ENCODE peak calls at places on chromosomes 11 and 22, in ten cellular contexts. O, R, I, S, D, A, G, P, X and H are unnamed samples.

GRCh38 chr22:32628626-32629587 is 154.3 kb downstream of the FBXO7 start:
- DNase-seq in G (no peak), P (no peak), X (no peak), D (no peak), A (no peak), S (no peak), R (no peak), I (no peak), O (no peak), H (peak)

GRCh38 chr11:35274909-35275807 is 136.2 kb downstream of the CD44 start:
- DNase-seq in A (no peak), G (peak), O (peak), P (no peak), S (no peak), D (peak), R (no peak), X (peak), I (peak), H (peak)

GRCh38 chr11:47943721-47944554 is 36.4 kb upstream of the PTPRJ start:
- DNase-seq in P (no peak), O (no peak), I (no peak), G (no peak), D (no peak), A (no peak), X (no peak), R (no peak), S (no peak), H (no peak)

GRCh38 chr11:9651481-9651880 is 12.4 kb upstream of the SWAP70 start:
- DNase-seq in D (no peak), R (no peak), S (no peak), X (no peak), I (no peak), G (no peak), O (no peak), P (no peak), A (no peak), H (no peak)

GRCh38 chr11:122634507-122634906 is 21.0 kb upstream of the UBASH3B start:
- DNase-seq in X (no peak), G (no peak), P (no peak), S (no peak), I (peak), O (no peak), D (no peak), R (no peak), A (peak), H (peak)

GRCh38 chr11:64712430-64713030 is 10.5 kb downstream of the NRXN2 start:
- DNase-seq in X (no peak), I (no peak), D (no peak), A (no peak), S (no peak), G (no peak), P (no peak), O (no peak), R (no peak), H (no peak)

GRCh38 chr22:27476729-27477128 is 324.8 kb downstream of the MN1 start:
- DNase-seq in P (peak), G (no peak), X (no peak), S (no peak), D (no peak), A (no peak), O (no peak), I (no peak), R (no peak), H (peak)

GRCh38 chr11:115707180-115707905 is 203.1 kb upstream of the CADM1 start:
- DNase-seq in X (no peak), S (no peak), G (no peak), D (no peak), R (no peak), I (no peak), O (no peak), A (no peak), P (no peak), H (no peak)

GRCh38 chr22:38921126-38921525 is 36.3 kb upstream of the APOBEC3A start:
- DNase-seq in X (no peak), O (no peak), P (no peak), R (no peak), D (no peak), A (no peak), I (peak), S (no peak), G (no peak), H (no peak)

GRCh38 chr11:120229451-120230424 is 10.2 kb upstream of the POU2F3 start:
- DNase-seq in R (no peak), O (peak), G (no peak), S (no peak), P (no peak), I (no peak), D (peak), X (peak), A (peak), H (no peak)

GRCh38 chr11:11279956-11280689 is 72.9 kb downstream of the CSNK2A3 start:
- DNase-seq in X (no peak), R (no peak), G (no peak), D (no peak), P (peak), O (no peak), I (peak), A (peak), S (no peak), H (no peak)

GRCh38 chr11:9825315-9825714 is 161.4 kb downstream of the SWAP70 start:
- DNase-seq in S (no peak), D (no peak), R (no peak), A (no peak), X (no peak), O (no peak), G (no peak), P (no peak), I (no peak), H (peak)

GRCh38 chr11:60500276-60500935 is 7.8 kb downstream of the MS4A12 start:
- DNase-seq in O (no peak), I (no peak), X (no peak), P (no peak), S (no peak), R (no peak), D (no peak), G (no peak), A (no peak), H (peak)

GRCh38 chr11:44977493-44977984 is 26.9 kb upstream of the TP53I11 start:
- DNase-seq in O (peak), A (peak), S (no peak), D (no peak), P (no peak), R (no peak), X (no peak), G (no peak), I (peak), H (peak)

GRCh38 chr11:69102161-69102695 is 53.5 kb downstream of the TPCN2 start:
- DNase-seq in R (no peak), A (no peak), D (no peak), O (no peak), P (no peak), X (no peak), S (no peak), G (no peak), I (no peak), H (no peak)

GRCh38 chr11:80455818-80456217 is 1015.0 kb upstream of the TENM4 start:
- DNase-seq in X (no peak), A (no peak), I (no peak), D (no peak), O (no peak), S (no peak), G (no peak), R (no peak), P (no peak), H (no peak)

GRCh38 chr11:31640611-31641010 is 131.0 kb downstream of the ELP4 start:
- DNase-seq in I (no peak), P (no peak), X (no peak), A (no peak), G (no peak), S (no peak), D (no peak), O (no peak), R (no peak), H (no peak)